ENCODE peak calls at places on chromosome 4, in nine cellular contexts. One of them, this sample, is unnamed.

GRCh38 chr4:38166082-38166481 is 205.9 kb downstream of the PTTG2 start:
- DNase-seq in RPMI8226: no peak
- DNase-seq in tibial artery: no peak
- DNase-seq in kidney glomerular epithelial cell: no peak
- DNase-seq in EH: no peak
- DNase-seq in AG08395: no peak
- DNase-seq in ecto neural progenitor cell: no peak
- DNase-seq in EL: no peak
- DNase-seq in T-helper 9 cell: no peak
- DNase-seq in this sample: no peak

GRCh38 chr4:142960134-142960533 is 114.0 kb upstream of the INPP4B start:
- DNase-seq in RPMI8226: peak
- DNase-seq in tibial artery: no peak
- DNase-seq in kidney glomerular epithelial cell: no peak
- DNase-seq in EH: peak
- DNase-seq in AG08395: no peak
- DNase-seq in ecto neural progenitor cell: no peak
- DNase-seq in EL: no peak
- DNase-seq in T-helper 9 cell: no peak
- DNase-seq in this sample: no peak

GRCh38 chr4:41305486-41305885 is 48.8 kb downstream of the UCHL1 start:
- DNase-seq in RPMI8226: no peak
- DNase-seq in tibial artery: no peak
- DNase-seq in kidney glomerular epithelial cell: no peak
- DNase-seq in EH: no peak
- DNase-seq in AG08395: no peak
- DNase-seq in ecto neural progenitor cell: no peak
- DNase-seq in EL: no peak
- DNase-seq in T-helper 9 cell: no peak
- DNase-seq in this sample: no peak

GRCh38 chr4:54359919-54360650 is 131.0 kb downstream of the PDGFRA start:
- DNase-seq in RPMI8226: no peak
- DNase-seq in tibial artery: no peak
- DNase-seq in kidney glomerular epithelial cell: no peak
- DNase-seq in EH: no peak
- DNase-seq in AG08395: no peak
- DNase-seq in ecto neural progenitor cell: no peak
- DNase-seq in EL: no peak
- DNase-seq in T-helper 9 cell: no peak
- DNase-seq in this sample: no peak

GRCh38 chr4:37890501-37891220 is at the start of gene TBC1D1:
- DNase-seq in RPMI8226: peak
- DNase-seq in tibial artery: peak
- DNase-seq in kidney glomerular epithelial cell: no peak
- DNase-seq in EH: peak
- DNase-seq in AG08395: no peak
- DNase-seq in ecto neural progenitor cell: peak
- DNase-seq in EL: peak
- DNase-seq in T-helper 9 cell: peak
- DNase-seq in this sample: peak

GRCh38 chr4:630661-631060 is 5.3 kb downstream of the PDE6B start:
- DNase-seq in RPMI8226: no peak
- DNase-seq in tibial artery: no peak
- DNase-seq in kidney glomerular epithelial cell: no peak
- DNase-seq in EH: no peak
- DNase-seq in AG08395: no peak
- DNase-seq in ecto neural progenitor cell: no peak
- DNase-seq in EL: no peak
- DNase-seq in T-helper 9 cell: no peak
- DNase-seq in this sample: no peak

GRCh38 chr4:82293304-82293703 is 80.5 kb downstream of the HNRNPD start:
- DNase-seq in RPMI8226: peak
- DNase-seq in tibial artery: no peak
- DNase-seq in kidney glomerular epithelial cell: no peak
- DNase-seq in EH: no peak
- DNase-seq in AG08395: no peak
- DNase-seq in ecto neural progenitor cell: no peak
- DNase-seq in EL: no peak
- DNase-seq in T-helper 9 cell: no peak
- DNase-seq in this sample: no peak

GRCh38 chr4:2512396-2513135 is 23.9 kb upstream of the FAM193A start:
- DNase-seq in RPMI8226: no peak
- DNase-seq in tibial artery: no peak
- DNase-seq in kidney glomerular epithelial cell: no peak
- DNase-seq in EH: no peak
- DNase-seq in AG08395: no peak
- DNase-seq in ecto neural progenitor cell: no peak
- DNase-seq in EL: no peak
- DNase-seq in T-helper 9 cell: no peak
- DNase-seq in this sample: no peak

GRCh38 chr4:109005523-109005922 is 242.7 kb upstream of the ETNPPL start:
- DNase-seq in RPMI8226: no peak
- DNase-seq in tibial artery: no peak
- DNase-seq in kidney glomerular epithelial cell: peak
- DNase-seq in EH: peak
- DNase-seq in AG08395: peak
- DNase-seq in ecto neural progenitor cell: no peak
- DNase-seq in EL: peak
- DNase-seq in T-helper 9 cell: no peak
- DNase-seq in this sample: no peak

GRCh38 chr4:98572697-98573096 is 85.7 kb downstream of the TSPAN5 start:
- DNase-seq in RPMI8226: no peak
- DNase-seq in tibial artery: no peak
- DNase-seq in kidney glomerular epithelial cell: no peak
- DNase-seq in EH: peak
- DNase-seq in AG08395: no peak
- DNase-seq in ecto neural progenitor cell: no peak
- DNase-seq in EL: no peak
- DNase-seq in T-helper 9 cell: no peak
- DNase-seq in this sample: no peak

GRCh38 chr4:12724520-12724919 is 759.6 kb downstream of the RAB28 start:
- DNase-seq in RPMI8226: peak
- DNase-seq in tibial artery: no peak
- DNase-seq in kidney glomerular epithelial cell: no peak
- DNase-seq in EH: no peak
- DNase-seq in AG08395: no peak
- DNase-seq in ecto neural progenitor cell: no peak
- DNase-seq in EL: no peak
- DNase-seq in T-helper 9 cell: no peak
- DNase-seq in this sample: no peak

GRCh38 chr4:38130884-38131283 is 170.7 kb downstream of the PTTG2 start:
- DNase-seq in RPMI8226: no peak
- DNase-seq in tibial artery: no peak
- DNase-seq in kidney glomerular epithelial cell: no peak
- DNase-seq in EH: no peak
- DNase-seq in AG08395: no peak
- DNase-seq in ecto neural progenitor cell: no peak
- DNase-seq in EL: no peak
- DNase-seq in T-helper 9 cell: no peak
- DNase-seq in this sample: no peak

GRCh38 chr4:152369203-152369902 is 166.5 kb downstream of the FBXW7 start:
- DNase-seq in RPMI8226: no peak
- DNase-seq in tibial artery: no peak
- DNase-seq in kidney glomerular epithelial cell: no peak
- DNase-seq in EH: no peak
- DNase-seq in AG08395: no peak
- DNase-seq in ecto neural progenitor cell: no peak
- DNase-seq in EL: no peak
- DNase-seq in T-helper 9 cell: no peak
- DNase-seq in this sample: no peak

GRCh38 chr4:12615822-12616221 is 868.3 kb downstream of the RAB28 start:
- DNase-seq in RPMI8226: no peak
- DNase-seq in tibial artery: no peak
- DNase-seq in kidney glomerular epithelial cell: no peak
- DNase-seq in EH: no peak
- DNase-seq in AG08395: no peak
- DNase-seq in ecto neural progenitor cell: no peak
- DNase-seq in EL: no peak
- DNase-seq in T-helper 9 cell: no peak
- DNase-seq in this sample: no peak

GRCh38 chr4:102586002-102586643 is 85.0 kb downstream of the NFKB1 start:
- DNase-seq in RPMI8226: no peak
- DNase-seq in tibial artery: no peak
- DNase-seq in kidney glomerular epithelial cell: no peak
- DNase-seq in EH: no peak
- DNase-seq in AG08395: no peak
- DNase-seq in ecto neural progenitor cell: no peak
- DNase-seq in EL: no peak
- DNase-seq in T-helper 9 cell: no peak
- DNase-seq in this sample: no peak

GRCh38 chr4:188127157-188127874 is 11.9 kb upstream of the TRIML1 start:
- DNase-seq in RPMI8226: no peak
- DNase-seq in tibial artery: no peak
- DNase-seq in kidney glomerular epithelial cell: peak
- DNase-seq in EH: peak
- DNase-seq in AG08395: peak
- DNase-seq in ecto neural progenitor cell: no peak
- DNase-seq in EL: peak
- DNase-seq in T-helper 9 cell: no peak
- DNase-seq in this sample: no peak

GRCh38 chr4:6180841-6181631 is 19.3 kb downstream of the JAKMIP1 start:
- DNase-seq in RPMI8226: no peak
- DNase-seq in tibial artery: no peak
- DNase-seq in kidney glomerular epithelial cell: no peak
- DNase-seq in EH: no peak
- DNase-seq in AG08395: no peak
- DNase-seq in ecto neural progenitor cell: no peak
- DNase-seq in EL: no peak
- DNase-seq in T-helper 9 cell: peak
- DNase-seq in this sample: no peak

GRCh38 chr4:8695237-8696219 is 103.0 kb downstream of the CPZ start:
- DNase-seq in RPMI8226: no peak
- DNase-seq in tibial artery: no peak
- DNase-seq in kidney glomerular epithelial cell: no peak
- DNase-seq in EH: no peak
- DNase-seq in AG08395: no peak
- DNase-seq in ecto neural progenitor cell: peak
- DNase-seq in EL: no peak
- DNase-seq in T-helper 9 cell: no peak
- DNase-seq in this sample: no peak

GRCh38 chr4:13558881-13559280 is 14.6 kb upstream of the NKX3-2 start:
- DNase-seq in RPMI8226: no peak
- DNase-seq in tibial artery: no peak
- DNase-seq in kidney glomerular epithelial cell: no peak
- DNase-seq in EH: no peak
- DNase-seq in AG08395: no peak
- DNase-seq in ecto neural progenitor cell: no peak
- DNase-seq in EL: peak
- DNase-seq in T-helper 9 cell: no peak
- DNase-seq in this sample: no peak

GRCh38 chr4:42143996-42144395 is 8.5 kb downstream of the BEND4 start:
- DNase-seq in RPMI8226: no peak
- DNase-seq in tibial artery: no peak
- DNase-seq in kidney glomerular epithelial cell: no peak
- DNase-seq in EH: no peak
- DNase-seq in AG08395: no peak
- DNase-seq in ecto neural progenitor cell: no peak
- DNase-seq in EL: no peak
- DNase-seq in T-helper 9 cell: no peak
- DNase-seq in this sample: no peak

GRCh38 chr4:99722662-99723061 is 65.0 kb upstream of the C4orf54 start:
- DNase-seq in RPMI8226: no peak
- DNase-seq in tibial artery: no peak
- DNase-seq in kidney glomerular epithelial cell: no peak
- DNase-seq in EH: no peak
- DNase-seq in AG08395: no peak
- DNase-seq in ecto neural progenitor cell: no peak
- DNase-seq in EL: no peak
- DNase-seq in T-helper 9 cell: no peak
- DNase-seq in this sample: no peak

GRCh38 chr4:148843625-148844024 is 401.4 kb upstream of the NR3C2 start:
- DNase-seq in RPMI8226: no peak
- DNase-seq in tibial artery: no peak
- DNase-seq in kidney glomerular epithelial cell: no peak
- DNase-seq in EH: no peak
- DNase-seq in AG08395: no peak
- DNase-seq in ecto neural progenitor cell: no peak
- DNase-seq in EL: no peak
- DNase-seq in T-helper 9 cell: no peak
- DNase-seq in this sample: no peak

GRCh38 chr4:16225996-16226815 is at the start of gene TAPT1:
- DNase-seq in RPMI8226: peak
- DNase-seq in tibial artery: peak
- DNase-seq in kidney glomerular epithelial cell: peak
- DNase-seq in EH: peak
- DNase-seq in AG08395: peak
- DNase-seq in ecto neural progenitor cell: peak
- DNase-seq in EL: peak
- DNase-seq in T-helper 9 cell: peak
- DNase-seq in this sample: peak

GRCh38 chr4:17082186-17082585 is 183.7 kb upstream of the LDB2 start:
- DNase-seq in RPMI8226: no peak
- DNase-seq in tibial artery: no peak
- DNase-seq in kidney glomerular epithelial cell: no peak
- DNase-seq in EH: peak
- DNase-seq in AG08395: peak
- DNase-seq in ecto neural progenitor cell: no peak
- DNase-seq in EL: no peak
- DNase-seq in T-helper 9 cell: no peak
- DNase-seq in this sample: no peak

GRCh38 chr4:13126976-13127910 is 356.9 kb downstream of the RAB28 start:
- DNase-seq in RPMI8226: peak
- DNase-seq in tibial artery: no peak
- DNase-seq in kidney glomerular epithelial cell: no peak
- DNase-seq in EH: no peak
- DNase-seq in AG08395: no peak
- DNase-seq in ecto neural progenitor cell: no peak
- DNase-seq in EL: no peak
- DNase-seq in T-helper 9 cell: no peak
- DNase-seq in this sample: no peak

GRCh38 chr4:162586266-162586665 is 422.5 kb upstream of the FSTL5 start:
- DNase-seq in RPMI8226: no peak
- DNase-seq in tibial artery: no peak
- DNase-seq in kidney glomerular epithelial cell: no peak
- DNase-seq in EH: no peak
- DNase-seq in AG08395: no peak
- DNase-seq in ecto neural progenitor cell: no peak
- DNase-seq in EL: no peak
- DNase-seq in T-helper 9 cell: no peak
- DNase-seq in this sample: no peak

GRCh38 chr4:2071912-2072867 is 13.1 kb downstream of the NAT8L start:
- DNase-seq in RPMI8226: peak
- DNase-seq in tibial artery: no peak
- DNase-seq in kidney glomerular epithelial cell: no peak
- DNase-seq in EH: no peak
- DNase-seq in AG08395: no peak
- DNase-seq in ecto neural progenitor cell: no peak
- DNase-seq in EL: no peak
- DNase-seq in T-helper 9 cell: no peak
- DNase-seq in this sample: no peak

GRCh38 chr4:174604198-174604597 is 81.9 kb upstream of the HPGD start:
- DNase-seq in RPMI8226: no peak
- DNase-seq in tibial artery: no peak
- DNase-seq in kidney glomerular epithelial cell: no peak
- DNase-seq in EH: no peak
- DNase-seq in AG08395: no peak
- DNase-seq in ecto neural progenitor cell: no peak
- DNase-seq in EL: no peak
- DNase-seq in T-helper 9 cell: no peak
- DNase-seq in this sample: no peak

GRCh38 chr4:181202249-181202648 is 1041.0 kb upstream of the TENM3 start:
- DNase-seq in RPMI8226: no peak
- DNase-seq in tibial artery: no peak
- DNase-seq in kidney glomerular epithelial cell: no peak
- DNase-seq in EH: no peak
- DNase-seq in AG08395: no peak
- DNase-seq in ecto neural progenitor cell: no peak
- DNase-seq in EL: no peak
- DNase-seq in T-helper 9 cell: no peak
- DNase-seq in this sample: no peak

GRCh38 chr4:1309261-1310010 is 19.7 kb downstream of the MAEA start:
- DNase-seq in RPMI8226: no peak
- DNase-seq in tibial artery: peak
- DNase-seq in kidney glomerular epithelial cell: peak
- DNase-seq in EH: peak
- DNase-seq in AG08395: peak
- DNase-seq in ecto neural progenitor cell: peak
- DNase-seq in EL: peak
- DNase-seq in T-helper 9 cell: peak
- DNase-seq in this sample: peak

GRCh38 chr4:111797455-111798163 is 347.6 kb upstream of the FAM241A start:
- DNase-seq in RPMI8226: no peak
- DNase-seq in tibial artery: no peak
- DNase-seq in kidney glomerular epithelial cell: no peak
- DNase-seq in EH: no peak
- DNase-seq in AG08395: no peak
- DNase-seq in ecto neural progenitor cell: no peak
- DNase-seq in EL: no peak
- DNase-seq in T-helper 9 cell: no peak
- DNase-seq in this sample: no peak

This sample was measured in endothelial cell.